ENCODE peak calls at places on chromosome 19, in four cellular contexts. K, L, Y and M are unnamed samples.

GRCh38 chr19:19468424-19469050 is 46.8 kb downstream of the TSSK6 start:
- DNase-seq in K (no peak), L (peak; percentile 42), Y (no peak), M (peak; percentile 33)

GRCh38 chr19:46601318-46602224 is at the start of gene CALM3:
- DNase-seq in Y (no peak), L (peak; percentile 28), K (no peak), M (peak; percentile 65)

GRCh38 chr19:47494211-47494547 is 10.2 kb upstream of the KPTN start:
- DNase-seq in L (no peak), K (no peak), Y (no peak), M (no peak)

GRCh38 chr19:49746206-49746958 is 16.7 kb downstream of the TSKS start:
- DNase-seq in L (peak; percentile 99), K (peak; percentile 89), Y (peak; percentile 93), M (peak; percentile 44)

GRCh38 chr19:27770095-27770494 is 1442.9 kb downstream of the UQCRFS1 start:
- DNase-seq in K (no peak), Y (no peak), L (no peak), M (no peak)

GRCh38 chr19:35755550-35756371 is 1.1 kb downstream of the HSPB6 start:
- DNase-seq in Y (no peak), K (no peak), L (no peak), M (no peak)

GRCh38 chr19:31882709-31883108 is 462.7 kb upstream of the ZNF507 start:
- DNase-seq in K (no peak), Y (no peak), L (no peak), M (no peak)

GRCh38 chr19:42185281-42185680 is 32.2 kb downstream of the DEDD2 start:
- DNase-seq in L (no peak), Y (no peak), K (no peak), M (peak; percentile 70)

GRCh38 chr19:55305491-55305890 is 19.6 kb downstream of the TMEM150B start:
- DNase-seq in Y (no peak), L (peak; percentile 75), K (no peak), M (peak; percentile 57)

GRCh38 chr19:39327990-39328705 is 7.5 kb upstream of the LRFN1 start:
- DNase-seq in K (peak; percentile 77), Y (peak; percentile 50), L (peak; percentile 77), M (peak; percentile 62)

GRCh38 chr19:5099822-5100221 is 130.9 kb downstream of the KDM4B start:
- DNase-seq in Y (no peak), K (no peak), L (peak; percentile 17), M (peak; percentile 16)

GRCh38 chr19:7083076-7083956 is 13.8 kb downstream of the ZNF557 start:
- DNase-seq in K (no peak), L (peak; percentile 52), Y (no peak), M (peak; percentile 37)

GRCh38 chr19:50039968-50040367 is 14.2 kb downstream of the ZNF473 start:
- DNase-seq in K (no peak), L (no peak), Y (no peak), M (no peak)

GRCh38 chr19:46821512-46822359 is 28.9 kb downstream of the AP2S1 start:
- DNase-seq in Y (no peak), K (no peak), L (peak; percentile 73), M (peak; percentile 45)

GRCh38 chr19:41637484-41637883 is 10.6 kb upstream of the CEACAM4 start:
- DNase-seq in Y (no peak), L (no peak), K (no peak), M (peak; percentile 21)

GRCh38 chr19:3652422-3652821 is 25.8 kb upstream of the CACTIN start:
- DNase-seq in L (no peak), K (no peak), Y (no peak), M (no peak)

GRCh38 chr19:55640043-55640576 is 692 bp upstream of the ZNF580 start:
- DNase-seq in L (peak; percentile 79), Y (no peak), K (no peak), M (no peak)